ENCODE peak calls at places on chromosomes 11 and 22, in six cellular contexts. One of them, this sample, is unnamed.

GRCh38 chr11:27795955-27796861 is 96.0 kb upstream of the BDNF start:
- DNase-seq in fibroblast of the aortic adventitia: no peak
- DNase-seq in lung: no peak
- DNase-seq in stomach: peak
- DNase-seq in IMR-90: peak
- DNase-seq in HCT116: no peak
- DNase-seq in this sample: no peak

GRCh38 chr11:113373981-113374560 is 13.5 kb upstream of the ANKK1 start:
- DNase-seq in lung: no peak
- DNase-seq in IMR-90: no peak
- DNase-seq in fibroblast of the aortic adventitia: no peak
- DNase-seq in stomach: no peak
- DNase-seq in HCT116: no peak
- DNase-seq in this sample: no peak

GRCh38 chr22:46471901-46472721 is 65.3 kb downstream of the CELSR1 start:
- DNase-seq in stomach: no peak
- DNase-seq in lung: no peak
- DNase-seq in fibroblast of the aortic adventitia: no peak
- DNase-seq in HCT116: peak
- DNase-seq in IMR-90: no peak
- DNase-seq in this sample: no peak

GRCh38 chr11:68215087-68215445 is 2.0 kb upstream of the KMT5B start:
- DNase-seq in HCT116: no peak
- DNase-seq in fibroblast of the aortic adventitia: no peak
- DNase-seq in stomach: no peak
- DNase-seq in IMR-90: no peak
- DNase-seq in lung: no peak
- DNase-seq in this sample: no peak

GRCh38 chr11:77698896-77699295 is 61.3 kb upstream of the CLNS1A start:
- DNase-seq in IMR-90: no peak
- DNase-seq in fibroblast of the aortic adventitia: no peak
- DNase-seq in HCT116: no peak
- DNase-seq in stomach: no peak
- DNase-seq in lung: no peak
- DNase-seq in this sample: no peak

GRCh38 chr22:40444483-40444787 is 74.0 kb downstream of the SGSM3 start:
- DNase-seq in HCT116: no peak
- DNase-seq in fibroblast of the aortic adventitia: no peak
- DNase-seq in stomach: no peak
- DNase-seq in IMR-90: no peak
- DNase-seq in lung: no peak
- DNase-seq in this sample: no peak

GRCh38 chr11:95461858-95462257 is 230.9 kb upstream of the SESN3 start:
- DNase-seq in fibroblast of the aortic adventitia: no peak
- DNase-seq in IMR-90: no peak
- DNase-seq in lung: no peak
- DNase-seq in stomach: no peak
- DNase-seq in HCT116: no peak
- DNase-seq in this sample: no peak

GRCh38 chr11:132349806-132350733 is 979.7 kb downstream of the NTM start:
- DNase-seq in fibroblast of the aortic adventitia: peak
- DNase-seq in IMR-90: peak
- DNase-seq in HCT116: no peak
- DNase-seq in stomach: no peak
- DNase-seq in lung: no peak
- DNase-seq in this sample: no peak

GRCh38 chr11:7965386-7965785 is at the start of gene NLRP10:
- DNase-seq in lung: no peak
- DNase-seq in fibroblast of the aortic adventitia: peak
- DNase-seq in stomach: no peak
- DNase-seq in IMR-90: peak
- DNase-seq in HCT116: no peak
- DNase-seq in this sample: peak

GRCh38 chr11:105613183-105613582 is 3.3 kb downstream of the GRIA4 start:
- DNase-seq in fibroblast of the aortic adventitia: no peak
- DNase-seq in HCT116: no peak
- DNase-seq in stomach: no peak
- DNase-seq in IMR-90: no peak
- DNase-seq in lung: no peak
- DNase-seq in this sample: no peak

GRCh38 chr11:125223901-125224331 is 59.4 kb downstream of the PKNOX2 start:
- DNase-seq in HCT116: no peak
- DNase-seq in IMR-90: no peak
- DNase-seq in stomach: no peak
- DNase-seq in fibroblast of the aortic adventitia: no peak
- DNase-seq in lung: no peak
- DNase-seq in this sample: no peak

GRCh38 chr11:121389651-121390050 is 62.5 kb upstream of the SORL1 start:
- DNase-seq in HCT116: no peak
- DNase-seq in lung: no peak
- DNase-seq in stomach: no peak
- DNase-seq in fibroblast of the aortic adventitia: no peak
- DNase-seq in IMR-90: no peak
- DNase-seq in this sample: no peak

GRCh38 chr22:23061471-23062280 is 8.6 kb upstream of the GNAZ start:
- DNase-seq in stomach: peak
- DNase-seq in HCT116: no peak
- DNase-seq in IMR-90: no peak
- DNase-seq in lung: no peak
- DNase-seq in fibroblast of the aortic adventitia: no peak
- DNase-seq in this sample: no peak

GRCh38 chr11:85590848-85591483 is 36.2 kb downstream of the DLG2 start:
- DNase-seq in stomach: no peak
- DNase-seq in HCT116: peak
- DNase-seq in IMR-90: peak
- DNase-seq in lung: no peak
- DNase-seq in fibroblast of the aortic adventitia: peak
- DNase-seq in this sample: peak

GRCh38 chr22:49026476-49027121 is 801.1 kb downstream of the BRD1 start:
- DNase-seq in IMR-90: no peak
- DNase-seq in stomach: no peak
- DNase-seq in fibroblast of the aortic adventitia: no peak
- DNase-seq in HCT116: no peak
- DNase-seq in lung: no peak
- DNase-seq in this sample: no peak

GRCh38 chr22:39529487-39529851 is 3.1 kb downstream of the RPS19BP1 start:
- DNase-seq in HCT116: no peak
- DNase-seq in stomach: no peak
- DNase-seq in lung: no peak
- DNase-seq in IMR-90: no peak
- DNase-seq in fibroblast of the aortic adventitia: no peak
- DNase-seq in this sample: no peak

GRCh38 chr11:67283490-67283963 is 5.6 kb upstream of the ANKRD13D start:
- DNase-seq in stomach: no peak
- DNase-seq in HCT116: no peak
- DNase-seq in lung: no peak
- DNase-seq in fibroblast of the aortic adventitia: no peak
- DNase-seq in IMR-90: no peak
- DNase-seq in this sample: no peak

GRCh38 chr11:72637926-72638325 is 36.3 kb downstream of the PDE2A start:
- DNase-seq in HCT116: no peak
- DNase-seq in lung: no peak
- DNase-seq in IMR-90: no peak
- DNase-seq in stomach: no peak
- DNase-seq in fibroblast of the aortic adventitia: no peak
- DNase-seq in this sample: no peak

GRCh38 chr11:47060807-47061206 is 115.9 kb downstream of the ARFGAP2 start:
- DNase-seq in IMR-90: peak
- DNase-seq in HCT116: no peak
- DNase-seq in lung: no peak
- DNase-seq in fibroblast of the aortic adventitia: peak
- DNase-seq in stomach: no peak
- DNase-seq in this sample: peak

GRCh38 chr11:43920598-43921419 is 21.6 kb upstream of the C11orf96 start:
- DNase-seq in stomach: peak
- DNase-seq in IMR-90: peak
- DNase-seq in lung: peak
- DNase-seq in HCT116: peak
- DNase-seq in fibroblast of the aortic adventitia: peak
- DNase-seq in this sample: peak

GRCh38 chr22:35921777-35922176 is 106.8 kb downstream of the RBFOX2 start:
- DNase-seq in stomach: peak
- DNase-seq in lung: peak
- DNase-seq in fibroblast of the aortic adventitia: peak
- DNase-seq in HCT116: peak
- DNase-seq in IMR-90: peak
- DNase-seq in this sample: peak

GRCh38 chr22:38886333-38886732 is 14.3 kb upstream of the CBX6 start:
- DNase-seq in fibroblast of the aortic adventitia: no peak
- DNase-seq in HCT116: no peak
- DNase-seq in IMR-90: no peak
- DNase-seq in lung: no peak
- DNase-seq in stomach: no peak
- DNase-seq in this sample: no peak

GRCh38 chr11:8239056-8239455 is 24.6 kb downstream of the LMO1 start:
- DNase-seq in fibroblast of the aortic adventitia: no peak
- DNase-seq in lung: no peak
- DNase-seq in stomach: no peak
- DNase-seq in IMR-90: no peak
- DNase-seq in HCT116: no peak
- DNase-seq in this sample: no peak

GRCh38 chr11:64237484-64237951 is 3.1 kb downstream of the VEGFB start:
- DNase-seq in stomach: peak
- DNase-seq in fibroblast of the aortic adventitia: no peak
- DNase-seq in IMR-90: no peak
- DNase-seq in HCT116: no peak
- DNase-seq in lung: peak
- DNase-seq in this sample: no peak
- H3K4me3 ChIP-seq in stomach: no peak
- H3K4me3 ChIP-seq in fibroblast of the aortic adventitia: no peak
- H3K4me3 ChIP-seq in IMR-90: no peak
- H3K4me3 ChIP-seq in HCT116: no peak
- H3K4me3 ChIP-seq in lung: no peak
- H3K4me3 ChIP-seq in this sample: no peak

GRCh38 chr22:41957941-41958556 is 6.1 kb downstream of the SMIM45 start:
- DNase-seq in lung: no peak
- DNase-seq in stomach: no peak
- DNase-seq in fibroblast of the aortic adventitia: no peak
- DNase-seq in HCT116: no peak
- DNase-seq in IMR-90: no peak
- DNase-seq in this sample: no peak
- TF ChIP-seq CTCF in lung: no peak
- TF ChIP-seq CTCF in stomach: peak
- TF ChIP-seq CTCF in fibroblast of the aortic adventitia: no peak
- TF ChIP-seq CTCF in HCT116: no peak
- TF ChIP-seq CTCF in IMR-90: no peak
- TF ChIP-seq CTCF in this sample: no peak

GRCh38 chr11:2402106-2402505 is 1.6 kb downstream of the TSSC4 start:
- DNase-seq in IMR-90: no peak
- DNase-seq in fibroblast of the aortic adventitia: no peak
- DNase-seq in stomach: no peak
- DNase-seq in lung: no peak
- DNase-seq in HCT116: no peak
- DNase-seq in this sample: no peak
- H3K4me3 ChIP-seq in IMR-90: peak
- H3K4me3 ChIP-seq in fibroblast of the aortic adventitia: peak
- H3K4me3 ChIP-seq in stomach: peak
- H3K4me3 ChIP-seq in lung: no peak
- H3K4me3 ChIP-seq in HCT116: peak
- H3K4me3 ChIP-seq in this sample: peak

GRCh38 chr22:50473088-50473487 is 1.7 kb downstream of the SBF1 start:
- DNase-seq in HCT116: peak
- DNase-seq in lung: no peak
- DNase-seq in fibroblast of the aortic adventitia: no peak
- DNase-seq in IMR-90: no peak
- DNase-seq in stomach: no peak
- DNase-seq in this sample: no peak
- TF ChIP-seq CTCF in HCT116: no peak
- TF ChIP-seq CTCF in lung: no peak
- TF ChIP-seq CTCF in fibroblast of the aortic adventitia: peak
- TF ChIP-seq CTCF in IMR-90: no peak
- TF ChIP-seq CTCF in stomach: no peak
- TF ChIP-seq CTCF in this sample: peak

GRCh38 chr22:24230911-24231656 is 13.8 kb downstream of the GGT5 start:
- DNase-seq in stomach: peak
- DNase-seq in HCT116: no peak
- DNase-seq in IMR-90: no peak
- DNase-seq in lung: peak
- DNase-seq in fibroblast of the aortic adventitia: no peak
- DNase-seq in this sample: no peak
- H3K4me3 ChIP-seq in stomach: no peak
- H3K4me3 ChIP-seq in HCT116: no peak
- H3K4me3 ChIP-seq in IMR-90: no peak
- H3K4me3 ChIP-seq in lung: no peak
- H3K4me3 ChIP-seq in fibroblast of the aortic adventitia: no peak
- H3K4me3 ChIP-seq in this sample: no peak